ENCODE peak calls at places on chromosomes 13 and 19, in four cellular contexts. F is cardiac muscle cell, U is endodermal cell, J is kidney. P is an unnamed sample.

GRCh38 chr13:22717036-22717435 is 463.7 kb upstream of the SGCG start:
- DNase-seq in F (no peak), U (no peak), J (peak), P (no peak)

GRCh38 chr19:39402417-39403297 is 4.0 kb upstream of the ZFP36 start:
- DNase-seq in F (peak), U (peak), J (peak), P (peak)

GRCh38 chr13:30312859-30313258 is 5.5 kb upstream of the KATNAL1 start:
- DNase-seq in F (no peak), U (no peak), J (no peak), P (no peak)

GRCh38 chr19:46271488-46272197 is 25.2 kb upstream of the HIF3A start:
- DNase-seq in F (no peak), U (no peak), J (no peak), P (no peak)

GRCh38 chr13:94795292-94795691 is 82.9 kb upstream of the SOX21 start:
- DNase-seq in F (no peak), U (no peak), J (no peak), P (no peak)

GRCh38 chr13:97562962-97563361 is 129.0 kb downstream of the RAP2A start:
- DNase-seq in F (no peak), U (no peak), J (no peak), P (no peak)

GRCh38 chr19:3691726-3692125 is 8.5 kb downstream of the PIP5K1C start:
- DNase-seq in F (no peak), U (no peak), J (no peak), P (no peak)

GRCh38 chr19:35959040-35959967 is 23.1 kb downstream of the LRFN3 start:
- DNase-seq in F (no peak), U (peak), J (peak), P (no peak)

DNA sequence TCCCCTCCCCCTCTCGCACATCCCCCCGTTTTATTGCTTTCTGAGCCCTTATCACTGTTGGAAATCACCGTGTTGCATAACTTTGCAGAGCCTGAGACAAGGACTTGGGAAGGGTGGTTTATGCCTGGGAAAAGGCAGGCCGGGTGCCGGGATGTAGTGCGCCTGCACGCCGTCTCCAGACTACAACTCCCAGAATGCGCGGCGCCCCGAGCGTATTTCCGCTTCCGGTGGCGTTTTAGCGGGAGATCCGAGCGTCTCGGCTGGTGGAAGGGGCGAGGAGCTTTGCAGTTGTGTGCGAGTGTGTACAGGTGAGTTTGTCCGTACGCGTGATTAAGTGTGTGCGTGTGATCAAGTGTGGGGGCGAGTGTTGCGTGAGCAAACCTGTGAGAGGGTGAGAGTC is 75.4 kb downstream of the PEG3 start:
- DNase-seq in F (no peak), U (no peak), J (peak), P (peak)
- H3K4me3 ChIP-seq in F (no peak), U (no peak), J (peak), P (peak)

GRCh38 chr13:46679369-46680180 is 117.4 kb downstream of the ESD start:
- DNase-seq in F (no peak), U (no peak), J (no peak), P (no peak)
- TF ChIP-seq CTCF in F (peak), U (no peak), J (no peak), P (no peak)

DNA sequence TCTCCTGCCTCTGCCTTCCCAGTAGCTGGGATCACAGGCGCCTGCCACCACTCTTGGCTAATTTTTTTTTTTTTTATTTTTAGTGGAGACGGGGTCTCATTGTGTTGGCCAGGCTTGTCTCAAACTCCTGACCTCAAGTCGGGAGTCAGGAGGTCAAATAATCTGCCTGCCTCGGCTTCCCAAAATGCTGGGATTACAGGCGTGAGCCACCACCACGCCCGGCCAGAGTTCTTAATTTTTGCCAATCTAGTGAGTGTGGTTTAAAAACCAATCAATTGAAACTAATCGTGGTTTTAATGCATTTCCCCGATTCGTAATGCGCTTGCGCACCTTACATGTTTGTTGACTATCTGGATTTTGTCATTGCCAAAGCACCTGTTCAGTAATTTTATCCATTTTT is 37.0 kb downstream of the SKA3 start:
- DNase-seq in F (no peak), U (no peak), J (no peak), P (no peak)
- H3K27ac ChIP-seq in F (no peak), U (no peak), J (no peak), P (peak)

DNA sequence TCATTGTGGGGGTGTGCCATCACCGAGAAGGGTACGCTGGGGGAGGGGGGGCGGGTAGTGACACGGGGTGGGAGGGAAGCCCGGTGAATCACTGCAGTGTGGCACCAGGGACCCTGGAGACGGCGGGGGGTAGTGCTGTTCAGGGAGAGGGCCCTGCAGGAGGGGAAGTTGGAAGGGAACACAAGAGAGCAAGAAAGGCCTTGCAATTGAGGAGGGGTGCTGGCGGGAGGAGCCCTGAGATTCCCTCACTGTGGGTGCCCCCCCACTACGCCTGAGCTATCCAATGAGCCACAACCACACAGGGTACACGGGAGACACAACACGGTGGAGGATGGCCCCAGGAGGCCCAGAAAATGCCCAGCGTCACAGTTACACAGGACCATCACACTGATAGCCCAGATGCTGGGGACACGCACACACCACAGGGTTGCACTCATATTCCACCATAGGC is 516 bp upstream of the ATP1A3 start:
- DNase-seq in F (no peak), U (no peak), J (no peak), P (no peak)
- H3K4me3 ChIP-seq in F (no peak), U (no peak), J (no peak), P (no peak)

DNA sequence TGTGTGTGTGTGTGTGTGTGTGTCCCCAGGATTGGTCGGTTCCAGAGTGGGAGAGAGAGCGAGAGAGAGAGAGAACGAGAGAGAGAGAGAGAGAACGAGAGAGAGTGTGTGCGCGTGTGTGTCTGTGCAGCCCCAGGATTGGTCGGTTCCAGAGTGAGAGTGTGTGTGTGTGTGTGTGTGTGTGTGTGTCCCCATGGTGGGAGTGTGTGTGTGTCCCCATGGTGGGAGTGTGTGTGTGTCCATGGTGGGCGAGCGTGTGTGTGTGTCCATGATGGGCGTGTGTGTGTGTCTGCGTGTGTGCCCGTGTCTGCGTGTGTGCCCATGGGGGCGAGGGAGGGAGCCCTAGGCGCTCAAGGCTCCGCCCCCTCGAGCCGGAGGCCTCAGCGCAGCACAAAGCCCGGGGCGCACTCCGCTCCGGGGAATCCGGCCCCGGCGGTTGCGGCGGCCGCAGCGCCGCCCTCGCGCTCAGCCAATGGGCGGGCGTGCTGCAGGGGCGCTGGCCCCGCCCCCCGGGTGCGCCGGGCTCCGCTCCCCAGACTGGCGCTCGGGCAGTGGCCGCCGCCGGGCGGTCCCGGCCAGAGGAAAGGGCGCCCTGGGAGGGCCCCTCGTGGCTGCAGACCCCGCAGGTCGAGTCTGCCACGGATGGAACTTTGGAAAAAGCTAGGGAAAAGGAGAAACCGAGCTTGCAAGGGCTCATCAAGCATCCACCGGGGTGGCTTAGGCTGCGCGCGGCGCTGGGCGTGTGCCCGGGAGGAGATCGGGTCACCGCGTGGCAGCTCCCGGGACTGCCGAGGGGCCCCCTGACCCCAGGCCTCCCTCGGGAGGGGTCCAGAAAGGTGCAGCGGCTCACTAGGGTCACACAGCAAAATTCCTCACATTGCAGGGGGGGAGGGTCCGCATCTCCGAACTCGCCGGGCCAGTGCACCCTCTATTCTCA is 96.2 kb downstream of the INSR start:
- DNase-seq in F (peak), U (peak), J (peak), P (peak)
- TF ChIP-seq CTCF in F (peak), U (peak), J (peak), P (no peak)

DNA sequence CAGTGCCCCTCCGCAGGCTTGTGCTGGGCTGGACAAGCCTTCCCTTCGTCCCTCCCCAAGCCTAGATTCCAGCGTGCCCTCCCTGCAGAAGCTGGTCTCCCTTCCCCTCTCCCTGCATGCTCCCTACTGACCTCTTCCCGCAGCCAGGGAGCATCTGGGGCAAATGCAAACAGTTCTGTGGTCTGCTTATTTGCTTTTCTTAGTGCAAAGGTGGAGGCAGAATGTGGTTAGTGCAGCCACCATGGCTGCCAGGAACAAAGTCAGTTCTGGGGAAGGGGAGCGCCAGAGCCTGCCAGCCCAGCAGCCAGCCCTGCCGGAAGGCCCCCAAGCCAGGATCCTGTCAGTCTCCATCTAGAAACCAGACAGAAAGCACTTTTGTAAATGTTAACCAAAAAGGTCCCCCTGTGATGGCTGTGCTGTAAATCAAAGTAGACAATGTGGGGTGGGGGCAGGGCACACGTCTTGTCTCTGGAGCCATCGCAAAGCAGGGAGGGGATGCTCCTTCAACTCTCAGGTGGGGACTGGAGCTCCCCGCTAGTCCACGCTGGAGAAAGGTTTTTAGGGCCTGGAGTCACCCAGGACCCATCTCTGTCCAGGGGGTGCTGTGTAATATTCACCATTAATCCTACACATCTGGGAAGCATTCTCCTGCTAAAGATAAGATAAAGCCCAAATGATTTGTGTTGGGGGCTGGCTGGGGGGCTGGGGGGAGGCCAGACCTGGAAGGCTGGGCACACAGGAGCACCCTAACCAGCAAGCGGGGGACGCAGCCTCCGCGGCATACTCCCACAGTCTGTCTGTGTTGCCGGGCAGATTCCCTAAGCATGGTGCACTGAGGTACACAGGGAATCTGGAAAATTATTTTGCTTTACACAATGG is 30.9 kb downstream of the SERP2 start:
- DNase-seq in F (no peak), U (peak), J (no peak), P (no peak)
- H3K27ac ChIP-seq in F (peak), U (peak), J (no peak), P (no peak)

DNA sequence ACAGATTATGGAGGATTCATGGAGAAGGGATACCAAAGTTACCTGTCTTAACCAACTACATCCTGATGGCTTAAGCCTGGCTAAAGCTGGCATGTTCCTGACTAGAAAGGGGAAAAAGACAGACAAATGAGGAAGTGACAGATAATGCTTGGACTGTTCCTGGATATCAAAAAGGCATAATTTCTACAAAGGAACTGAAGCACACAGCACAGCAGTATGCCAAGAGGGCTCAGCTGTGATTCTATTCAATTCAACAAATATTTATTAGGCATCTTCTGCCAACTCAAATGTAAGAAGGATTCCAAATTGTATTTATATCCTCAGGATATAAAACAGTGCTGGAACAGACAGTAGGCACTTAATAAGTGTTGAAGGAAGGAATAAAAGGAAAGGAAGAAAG is 59.5 kb downstream of the KLF12 start:
- DNase-seq in F (no peak), U (no peak), J (no peak), P (no peak)
- H3K4me3 ChIP-seq in F (no peak), U (no peak), J (no peak), P (no peak)

GRCh38 chr19:44576843-44577565 is 36.4 kb upstream of the IGSF23 start:
- DNase-seq in F (peak), U (peak), J (no peak), P (peak)
- TF ChIP-seq CTCF in F (peak), U (peak), J (peak), P (peak)

GRCh38 chr19:13005861-13006370 is 10.6 kb downstream of the NFIX start:
- DNase-seq in F (no peak), U (no peak), J (no peak), P (no peak)

GRCh38 chr19:13006431-13007281 is 11.4 kb downstream of the NFIX start:
- DNase-seq in F (no peak), U (no peak), J (no peak), P (no peak)

GRCh38 chr19:13008926-13009787 is 13.9 kb downstream of the NFIX start:
- DNase-seq in F (no peak), U (peak), J (no peak), P (no peak)

GRCh38 chr19:13005253-13005652 is 10.0 kb downstream of the NFIX start:
- DNase-seq in F (no peak), U (no peak), J (no peak), P (no peak)

DNA sequence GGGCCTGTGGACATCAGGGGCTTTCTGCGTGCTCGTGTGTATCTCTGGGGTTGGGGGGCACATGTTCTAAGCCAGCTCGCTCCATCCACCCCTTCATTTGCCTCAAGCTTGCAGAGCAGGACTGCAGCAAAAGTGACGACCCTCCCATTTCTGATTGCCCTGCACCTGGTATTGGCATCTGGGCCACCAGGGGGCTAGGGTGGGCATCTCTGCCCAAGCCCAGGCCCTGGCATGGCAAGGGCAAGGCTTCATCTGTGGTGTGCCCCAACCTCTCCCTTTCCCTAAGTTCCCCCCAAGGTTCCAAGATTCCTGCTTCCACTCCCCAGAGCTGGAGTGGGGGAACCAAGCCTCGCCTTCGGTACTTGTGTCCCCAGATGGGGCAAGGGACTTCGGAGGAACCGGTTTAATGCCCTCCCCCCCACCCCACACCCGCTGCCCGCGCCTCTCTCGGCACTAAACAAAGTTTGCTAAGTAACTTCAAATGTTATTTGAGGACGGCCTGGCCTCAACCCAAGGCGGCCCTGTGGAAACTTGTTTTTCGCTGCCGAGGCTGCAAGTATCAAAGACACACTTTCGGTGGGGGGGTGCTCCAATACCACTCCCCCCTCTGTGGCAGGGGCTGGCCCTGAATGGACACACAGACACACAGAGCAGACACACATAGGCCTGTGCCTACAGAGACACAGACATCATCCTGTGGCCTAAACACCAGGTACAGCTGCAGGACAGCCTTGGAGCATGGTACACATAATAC is 12.2 kb downstream of the NFIX start:
- DNase-seq in F (no peak), U (no peak), J (no peak), P (peak)
- H3K27ac ChIP-seq in F (no peak), U (no peak), J (no peak), P (peak)

GRCh38 chr19:55080121-55080914 is 4.6 kb downstream of the EPS8L1 start:
- DNase-seq in F (peak), U (peak), J (peak), P (peak)
- H3K4me3 ChIP-seq in F (peak), U (peak), J (no peak), P (no peak)

P was measured in lung.